ENCODE peak calls at places on chromosomes 11 and 22, in seven cellular contexts. P, X, I, U, V, E and Y are unnamed samples.

GRCh38 chr22:47629273-47629711 is 866.8 kb downstream of the TBC1D22A start:
- DNase-seq in I (peak), U (no peak), E (no peak), X (no peak), V (peak), P (no peak), Y (no peak)

GRCh38 chr11:77730789-77731188 is 89.7 kb downstream of the RSF1 start:
- DNase-seq in E (no peak), U (no peak), X (no peak), I (no peak), P (no peak), V (no peak), Y (no peak)

GRCh38 chr22:49992921-49993648 is 19.5 kb downstream of the IL17REL start:
- DNase-seq in E (no peak), V (peak), I (peak), U (peak), X (peak), P (peak), Y (no peak)

GRCh38 chr11:33835143-33835878 is 56.6 kb downstream of the LMO2 start:
- DNase-seq in V (no peak), X (no peak), U (peak), E (no peak), P (no peak), I (no peak), Y (peak)

GRCh38 chr11:121066623-121067022 is 34.4 kb upstream of the TECTA start:
- DNase-seq in E (no peak), X (no peak), I (no peak), P (no peak), U (no peak), V (no peak), Y (no peak)

GRCh38 chr11:40986320-40986719 is 473.1 kb downstream of the LRRC4C start:
- DNase-seq in P (no peak), I (no peak), V (no peak), E (no peak), U (no peak), X (no peak), Y (no peak)

GRCh38 chr11:2205214-2205770 is 33.7 kb upstream of the TH start:
- DNase-seq in E (peak), P (peak), V (no peak), U (no peak), X (no peak), I (no peak), Y (no peak)

GRCh38 chr11:86608251-86608799 is 64.1 kb downstream of the ME3 start:
- DNase-seq in E (peak), X (peak), P (peak), I (peak), U (peak), V (peak), Y (no peak)

GRCh38 chr22:24696551-24697001 is 77.9 kb downstream of the PIWIL3 start:
- DNase-seq in V (no peak), X (no peak), P (no peak), E (no peak), U (no peak), I (no peak), Y (no peak)

GRCh38 chr11:2272241-2272945 is 2.0 kb upstream of the ASCL2 start:
- DNase-seq in P (no peak), I (peak), U (no peak), X (no peak), E (peak), V (peak), Y (no peak)

GRCh38 chr22:17860220-17860965 is 86.1 kb upstream of the BID start:
- DNase-seq in X (no peak), E (no peak), P (no peak), I (no peak), V (no peak), U (no peak), Y (no peak)

GRCh38 chr22:37002633-37003032 is 16.6 kb downstream of the TST start:
- DNase-seq in U (no peak), I (no peak), E (no peak), P (no peak), V (no peak), X (no peak), Y (no peak)

DNA sequence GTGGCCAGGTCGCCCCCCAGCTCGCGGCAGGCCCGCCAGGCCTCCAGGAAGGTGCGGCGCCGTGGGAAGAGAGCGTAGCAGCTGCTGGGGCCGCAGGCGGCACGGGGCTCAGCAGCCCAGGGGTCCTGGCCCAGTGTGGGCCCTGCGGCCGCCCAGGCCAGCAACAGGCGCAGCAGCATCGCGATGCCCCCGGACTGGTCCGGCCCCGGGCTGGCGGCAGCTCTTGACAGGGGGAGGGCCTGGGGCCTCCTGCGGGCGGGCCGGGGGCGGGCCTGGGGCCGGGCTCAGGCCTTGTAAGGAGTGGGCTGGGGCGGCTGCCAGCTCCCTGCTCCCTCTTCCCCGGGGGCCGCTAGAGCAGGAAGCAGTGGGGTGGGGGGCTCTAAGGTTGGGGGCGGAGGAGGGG is at the start of gene CD248:
- DNase-seq in U (peak), X (no peak), E (peak), P (no peak), V (peak), I (no peak), Y (no peak)
- TF ChIP-seq POLR2A in U (no peak), X (no peak), E (no peak), P (no peak), V (no peak), I (no peak), Y (no peak)

GRCh38 chr11:64263021-64263946 is 12.0 kb downstream of the PLCB3 start:
- DNase-seq in V (no peak), I (no peak), E (no peak), X (no peak), U (no peak), P (no peak), Y (no peak)
- TF ChIP-seq POLR2A in V (no peak), I (no peak), E (no peak), X (no peak), U (no peak), P (no peak), Y (no peak)

GRCh38 chr22:30121988-30122387 is 41.7 kb downstream of the HORMAD2 start:
- DNase-seq in U (no peak), E (no peak), I (no peak), V (no peak), X (no peak), P (no peak), Y (no peak)
- TF ChIP-seq POLR2A in U (no peak), E (no peak), I (no peak), V (no peak), X (no peak), P (no peak), Y (no peak)

GRCh38 chr22:35344956-35345690 is 35.8 kb upstream of the HMOX1 start:
- DNase-seq in X (no peak), E (no peak), I (no peak), P (no peak), U (no peak), V (no peak), Y (no peak)

GRCh38 chr22:35345808-35346505 is 34.9 kb upstream of the HMOX1 start:
- DNase-seq in I (no peak), U (no peak), E (no peak), P (no peak), X (no peak), V (no peak), Y (no peak)

GRCh38 chr22:35341090-35341874 is 39.6 kb upstream of the HMOX1 start:
- DNase-seq in V (no peak), X (no peak), P (no peak), E (no peak), U (no peak), I (no peak), Y (no peak)

GRCh38 chr22:35342390-35342789 is 38.5 kb upstream of the HMOX1 start:
- DNase-seq in E (no peak), I (no peak), X (no peak), V (no peak), U (no peak), P (no peak), Y (no peak)

DNA sequence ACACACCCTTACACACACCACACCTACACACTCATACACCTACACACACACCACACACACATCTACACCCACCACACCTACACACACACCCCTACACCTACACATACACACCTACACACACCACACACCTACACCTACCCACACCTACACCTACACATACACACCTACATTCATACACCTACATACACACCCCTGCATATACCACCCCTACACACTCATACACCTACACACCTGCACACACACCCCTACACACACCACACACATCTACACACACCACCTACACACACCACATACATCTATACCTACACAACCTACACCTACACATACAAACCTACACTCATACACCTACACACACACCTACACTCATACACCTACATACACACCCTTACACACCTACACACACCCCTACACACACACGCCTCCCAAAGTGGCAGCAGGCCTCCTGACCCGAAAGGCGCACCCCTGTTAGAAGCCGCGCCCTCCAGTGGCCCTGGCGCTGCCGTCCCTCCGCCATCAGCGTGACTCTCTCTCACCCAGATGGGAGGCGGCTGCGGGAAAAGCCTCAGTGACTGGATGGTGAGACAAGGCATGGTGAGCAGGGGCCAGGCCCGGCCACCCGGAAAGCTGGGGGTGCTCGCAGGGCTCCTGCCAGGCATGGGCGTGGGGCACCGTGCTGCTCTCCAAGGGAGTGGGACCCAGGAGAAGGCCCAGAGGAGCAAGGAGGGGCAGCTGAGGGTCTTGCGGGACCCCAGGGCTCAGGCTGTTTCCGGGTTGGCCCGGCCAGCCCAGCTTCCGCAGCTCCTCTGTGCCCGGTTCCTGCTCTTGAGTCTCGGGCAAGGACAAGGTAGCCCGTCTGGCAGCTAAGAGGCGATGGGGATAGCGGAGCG is 37.0 kb upstream of the HMOX1 start:
- DNase-seq in U (no peak), E (no peak), X (no peak), P (no peak), I (no peak), V (no peak), Y (no peak)
- TF ChIP-seq POLR2A in U (no peak), E (no peak), X (no peak), P (no peak), I (no peak), V (no peak), Y (no peak)